ENCODE peak calls at places on chromosomes 13 and 19, in seven cellular contexts. One of them, this sample, is unnamed.

GRCh38 chr13:21121616-21122015 is 54.7 kb downstream of the SKA3 start:
- DNase-seq in ovary: no peak
- DNase-seq in left lung: no peak
- DNase-seq in thoracic aorta: no peak
- DNase-seq in psoas muscle: no peak
- DNase-seq in colonic mucosa: no peak
- DNase-seq in fibroblast of pulmonary artery: no peak
- DNase-seq in this sample: no peak

GRCh38 chr19:33278403-33279269 is 23.7 kb downstream of the CEBPA start:
- DNase-seq in ovary: no peak
- DNase-seq in left lung: no peak
- DNase-seq in thoracic aorta: no peak
- DNase-seq in psoas muscle: no peak
- DNase-seq in colonic mucosa: no peak
- DNase-seq in fibroblast of pulmonary artery: no peak
- DNase-seq in this sample: no peak

GRCh38 chr19:31290926-31291590 is 58.2 kb downstream of the TSHZ3 start:
- DNase-seq in ovary: no peak
- DNase-seq in left lung: peak; percentile 11
- DNase-seq in thoracic aorta: no peak
- DNase-seq in psoas muscle: no peak
- DNase-seq in colonic mucosa: no peak
- DNase-seq in fibroblast of pulmonary artery: no peak
- DNase-seq in this sample: no peak

GRCh38 chr19:19657397-19657783 is 6.1 kb downstream of the ATP13A1 start:
- DNase-seq in ovary: no peak
- DNase-seq in left lung: no peak
- DNase-seq in thoracic aorta: no peak
- DNase-seq in psoas muscle: no peak
- DNase-seq in colonic mucosa: no peak
- DNase-seq in fibroblast of pulmonary artery: no peak
- DNase-seq in this sample: peak; percentile 49

GRCh38 chr19:2345794-2346663 is 14.0 kb upstream of the TMPRSS9 start:
- DNase-seq in ovary: peak; percentile 68
- DNase-seq in left lung: no peak
- DNase-seq in thoracic aorta: no peak
- DNase-seq in psoas muscle: no peak
- DNase-seq in colonic mucosa: peak; percentile 86
- DNase-seq in fibroblast of pulmonary artery: peak; percentile 48
- DNase-seq in this sample: peak; percentile 18

GRCh38 chr13:73341748-73342147 is 282.9 kb downstream of the KLF5 start:
- DNase-seq in ovary: no peak
- DNase-seq in left lung: no peak
- DNase-seq in thoracic aorta: no peak
- DNase-seq in psoas muscle: no peak
- DNase-seq in colonic mucosa: no peak
- DNase-seq in fibroblast of pulmonary artery: peak; percentile 29
- DNase-seq in this sample: peak; percentile 68

GRCh38 chr19:17385878-17386611 is 8.0 kb downstream of the CCDC194 start:
- DNase-seq in ovary: peak; percentile 61
- DNase-seq in left lung: peak; percentile 58
- DNase-seq in thoracic aorta: no peak
- DNase-seq in psoas muscle: peak; percentile 66
- DNase-seq in colonic mucosa: peak; percentile 63
- DNase-seq in fibroblast of pulmonary artery: peak; percentile 69
- DNase-seq in this sample: peak; percentile 39

GRCh38 chr19:42282036-42282762 is 13.1 kb downstream of the CIC start:
- DNase-seq in ovary: peak; percentile 71
- DNase-seq in left lung: no peak
- DNase-seq in thoracic aorta: no peak
- DNase-seq in psoas muscle: no peak
- DNase-seq in colonic mucosa: no peak
- DNase-seq in fibroblast of pulmonary artery: no peak
- DNase-seq in this sample: peak; percentile 50

GRCh38 chr19:50427997-50428425 is 4.7 kb upstream of the MYBPC2 start:
- DNase-seq in ovary: peak; percentile 77
- DNase-seq in left lung: peak; percentile 96
- DNase-seq in thoracic aorta: no peak
- DNase-seq in psoas muscle: peak; percentile 86
- DNase-seq in colonic mucosa: peak; percentile 78
- DNase-seq in fibroblast of pulmonary artery: peak; percentile 84
- DNase-seq in this sample: peak; percentile 70

GRCh38 chr19:10686661-10687517 is 14.3 kb upstream of the QTRT1 start:
- DNase-seq in ovary: no peak
- DNase-seq in left lung: no peak
- DNase-seq in thoracic aorta: no peak
- DNase-seq in psoas muscle: no peak
- DNase-seq in colonic mucosa: no peak
- DNase-seq in fibroblast of pulmonary artery: peak; percentile 23
- DNase-seq in this sample: peak; percentile 83

GRCh38 chr19:54125713-54126112 is 10.2 kb downstream of the PRPF31 start:
- DNase-seq in ovary: no peak
- DNase-seq in left lung: no peak
- DNase-seq in thoracic aorta: no peak
- DNase-seq in psoas muscle: no peak
- DNase-seq in colonic mucosa: no peak
- DNase-seq in fibroblast of pulmonary artery: no peak
- DNase-seq in this sample: no peak

GRCh38 chr13:97749174-97749573 is 204.3 kb upstream of the IPO5 start:
- DNase-seq in ovary: no peak
- DNase-seq in left lung: no peak
- DNase-seq in thoracic aorta: no peak
- DNase-seq in psoas muscle: no peak
- DNase-seq in colonic mucosa: no peak
- DNase-seq in fibroblast of pulmonary artery: peak; percentile 39
- DNase-seq in this sample: peak; percentile 54

GRCh38 chr13:63048648-63049047 is 1633.0 kb upstream of the PCDH20 start:
- DNase-seq in ovary: no peak
- DNase-seq in left lung: no peak
- DNase-seq in thoracic aorta: no peak
- DNase-seq in psoas muscle: no peak
- DNase-seq in colonic mucosa: no peak
- DNase-seq in fibroblast of pulmonary artery: no peak
- DNase-seq in this sample: no peak
- TF ChIP-seq CTCF in ovary: no peak
- TF ChIP-seq CTCF in left lung: no peak
- TF ChIP-seq CTCF in thoracic aorta: no peak
- TF ChIP-seq CTCF in psoas muscle: no peak
- TF ChIP-seq CTCF in colonic mucosa: no peak
- TF ChIP-seq CTCF in fibroblast of pulmonary artery: peak; percentile 4
- TF ChIP-seq CTCF in this sample: peak; percentile 16

DNA sequence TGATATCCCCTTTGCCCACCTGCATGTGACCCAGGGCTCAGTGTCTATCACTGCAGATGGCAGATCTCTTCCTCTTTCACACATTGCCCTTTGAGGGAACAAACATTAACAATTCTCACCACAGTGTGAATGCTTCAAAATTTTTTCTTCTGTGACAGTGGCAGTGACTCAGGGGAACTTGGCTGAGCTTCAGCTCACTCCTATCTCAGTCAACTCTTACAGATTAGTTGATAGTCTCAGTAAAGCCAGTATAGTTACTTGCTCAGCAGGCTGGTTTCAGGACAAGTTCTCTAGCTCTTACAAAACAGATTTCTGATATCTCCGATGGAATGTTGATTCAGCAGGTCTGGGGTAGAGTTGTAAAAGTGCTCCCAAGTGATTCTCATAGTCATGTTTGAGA is 166.9 kb downstream of the DLEU7 start:
- DNase-seq in ovary: no peak
- DNase-seq in left lung: no peak
- DNase-seq in thoracic aorta: no peak
- DNase-seq in psoas muscle: no peak
- DNase-seq in colonic mucosa: no peak
- DNase-seq in fibroblast of pulmonary artery: peak; percentile 52
- DNase-seq in this sample: peak; percentile 64
- H3K4me3 ChIP-seq in ovary: no peak overlapping the region
- H3K4me3 ChIP-seq in left lung: no peak overlapping the region
- H3K4me3 ChIP-seq in thoracic aorta: no peak overlapping the region
- H3K4me3 ChIP-seq in psoas muscle: no peak overlapping the region
- H3K4me3 ChIP-seq in colonic mucosa: no peak overlapping the region
- H3K4me3 ChIP-seq in fibroblast of pulmonary artery: no peak overlapping the region
- H3K4me3 ChIP-seq in this sample: no peak overlapping the region

DNA sequence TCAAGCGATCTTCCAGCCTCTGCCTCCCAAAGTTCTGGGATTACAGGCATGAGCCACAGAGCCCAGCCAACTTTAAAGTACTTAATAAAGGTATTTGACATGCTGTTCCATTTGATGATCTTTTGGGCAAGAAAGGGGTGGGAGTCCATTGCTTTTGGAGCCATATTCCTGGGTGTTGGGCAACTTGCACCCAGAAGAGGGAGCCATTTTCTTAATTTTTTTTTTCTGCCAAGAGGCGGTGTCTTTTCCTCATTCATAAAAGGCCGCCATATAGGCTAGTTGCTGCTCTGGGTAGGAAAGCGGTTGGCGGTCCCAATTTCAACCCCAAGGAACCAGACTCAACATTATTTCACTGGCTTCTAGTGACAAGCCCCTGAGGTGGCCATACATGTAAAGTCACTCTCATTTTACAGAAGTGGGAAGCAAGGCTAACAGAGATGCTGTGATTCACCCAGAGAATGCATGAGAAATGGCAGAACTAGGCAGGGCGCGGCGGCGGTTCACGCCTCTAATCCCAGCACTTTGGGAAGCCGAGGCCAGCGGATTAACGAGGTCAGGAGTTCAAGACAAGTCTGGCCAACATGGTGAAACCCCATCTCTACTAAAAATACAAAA is 139.6 kb downstream of the CACNA1A start:
- DNase-seq in ovary: no peak
- DNase-seq in left lung: no peak
- DNase-seq in thoracic aorta: no peak
- DNase-seq in psoas muscle: no peak
- DNase-seq in colonic mucosa: no peak
- DNase-seq in fibroblast of pulmonary artery: peak; percentile 54
- DNase-seq in this sample: peak; percentile 52
- TF ChIP-seq CTCF in ovary: no peak
- TF ChIP-seq CTCF in left lung: no peak
- TF ChIP-seq CTCF in thoracic aorta: no peak
- TF ChIP-seq CTCF in psoas muscle: no peak
- TF ChIP-seq CTCF in colonic mucosa: no peak
- TF ChIP-seq CTCF in fibroblast of pulmonary artery: peak; percentile 60
- TF ChIP-seq CTCF in this sample: peak; percentile 69

GRCh38 chr19:6099633-6100032 is 10.7 kb downstream of the RFX2 start:
- DNase-seq in ovary: no peak
- DNase-seq in left lung: no peak
- DNase-seq in thoracic aorta: no peak
- DNase-seq in psoas muscle: no peak
- DNase-seq in colonic mucosa: no peak
- DNase-seq in fibroblast of pulmonary artery: no peak
- DNase-seq in this sample: no peak
- H3K4me3 ChIP-seq in ovary: no peak overlapping the region
- H3K4me3 ChIP-seq in left lung: no peak overlapping the region
- H3K4me3 ChIP-seq in thoracic aorta: no peak overlapping the region
- H3K4me3 ChIP-seq in psoas muscle: no peak overlapping the region
- H3K4me3 ChIP-seq in colonic mucosa: no peak overlapping the region
- H3K4me3 ChIP-seq in fibroblast of pulmonary artery: no peak overlapping the region
- H3K4me3 ChIP-seq in this sample: no peak overlapping the region

DNA sequence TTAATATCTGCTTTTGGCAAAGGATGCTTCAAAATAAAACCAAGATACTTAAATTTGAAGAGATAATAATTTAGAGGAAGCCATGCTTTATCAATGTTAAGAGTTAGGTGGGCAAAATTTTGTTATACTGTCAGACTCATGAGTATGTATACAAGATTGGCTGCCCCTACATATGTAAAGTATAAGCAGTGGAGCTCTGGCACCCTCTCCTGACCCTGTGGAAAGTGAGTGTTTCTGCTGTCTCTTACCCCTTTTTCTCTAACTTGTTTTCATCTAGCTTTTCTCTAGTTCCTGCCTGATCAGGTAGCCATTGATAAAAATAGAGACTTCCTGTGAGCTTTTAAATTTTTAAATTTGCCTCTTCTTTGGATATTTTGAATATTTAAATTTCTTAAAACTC is 710.9 kb upstream of the SPRY2 start:
- DNase-seq in ovary: no peak
- DNase-seq in left lung: no peak
- DNase-seq in thoracic aorta: no peak
- DNase-seq in psoas muscle: no peak
- DNase-seq in colonic mucosa: no peak
- DNase-seq in fibroblast of pulmonary artery: peak; percentile 38
- DNase-seq in this sample: peak; percentile 6
- TF ChIP-seq CTCF in ovary: no peak
- TF ChIP-seq CTCF in left lung: no peak
- TF ChIP-seq CTCF in thoracic aorta: no peak
- TF ChIP-seq CTCF in psoas muscle: no peak
- TF ChIP-seq CTCF in colonic mucosa: no peak
- TF ChIP-seq CTCF in fibroblast of pulmonary artery: peak; percentile 46
- TF ChIP-seq CTCF in this sample: peak; percentile 23

GRCh38 chr13:46050771-46051170 is 1.8 kb downstream of the ZC3H13 start:
- DNase-seq in ovary: no peak
- DNase-seq in left lung: no peak
- DNase-seq in thoracic aorta: no peak
- DNase-seq in psoas muscle: no peak
- DNase-seq in colonic mucosa: no peak
- DNase-seq in fibroblast of pulmonary artery: no peak
- DNase-seq in this sample: no peak
- H3K4me3 ChIP-seq in ovary: no peak overlapping the region
- H3K4me3 ChIP-seq in left lung: no peak overlapping the region
- H3K4me3 ChIP-seq in thoracic aorta: no peak overlapping the region
- H3K4me3 ChIP-seq in psoas muscle: peak overlapping the region; percentile 86
- H3K4me3 ChIP-seq in colonic mucosa: no peak overlapping the region
- H3K4me3 ChIP-seq in fibroblast of pulmonary artery: peak overlapping the region; percentile 94
- H3K4me3 ChIP-seq in this sample: peak overlapping the region; percentile 95

GRCh38 chr19:6199240-6199983 is 63.9 kb downstream of the ACSBG2 start:
- DNase-seq in ovary: peak; percentile 99
- DNase-seq in left lung: peak; percentile 98
- DNase-seq in thoracic aorta: peak; percentile 96
- DNase-seq in psoas muscle: peak; percentile 99
- DNase-seq in colonic mucosa: peak; percentile 98
- DNase-seq in fibroblast of pulmonary artery: peak; percentile 99
- DNase-seq in this sample: peak; percentile 98
- TF ChIP-seq CTCF in ovary: peak; percentile 14
- TF ChIP-seq CTCF in left lung: peak; percentile 63
- TF ChIP-seq CTCF in thoracic aorta: peak; percentile 53
- TF ChIP-seq CTCF in psoas muscle: peak; percentile 47
- TF ChIP-seq CTCF in colonic mucosa: no peak
- TF ChIP-seq CTCF in fibroblast of pulmonary artery: peak; percentile 21
- TF ChIP-seq CTCF in this sample: peak; percentile 27

DNA sequence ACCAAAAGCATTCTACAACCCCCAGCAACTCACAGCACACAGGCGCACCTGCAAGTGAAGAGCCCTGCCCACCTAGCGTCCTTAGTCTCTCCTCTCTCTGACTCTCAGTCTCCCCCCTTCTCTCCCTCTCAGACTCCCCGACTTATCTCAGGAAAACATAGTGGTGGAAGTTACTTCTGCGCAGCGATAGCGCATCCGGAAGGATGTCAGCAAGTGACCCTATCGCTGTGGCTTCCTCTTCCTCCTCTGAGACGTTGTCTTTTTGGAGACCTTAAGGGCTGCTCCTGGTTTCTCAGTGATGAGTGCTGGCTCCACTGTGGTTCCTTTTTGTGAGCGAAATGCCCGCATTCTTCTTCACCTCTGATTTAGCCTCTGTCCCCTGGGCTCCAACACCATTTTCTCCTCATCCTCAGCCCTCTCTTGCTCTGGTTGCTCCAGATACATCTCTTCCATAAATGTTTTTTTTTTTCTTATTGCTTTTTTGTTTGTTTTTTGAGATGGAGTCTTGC is 1.4 kb upstream of the YIF1B start:
- DNase-seq in ovary: no peak
- DNase-seq in left lung: no peak
- DNase-seq in thoracic aorta: no peak
- DNase-seq in psoas muscle: no peak
- DNase-seq in colonic mucosa: no peak
- DNase-seq in fibroblast of pulmonary artery: no peak
- DNase-seq in this sample: no peak
- H3K4me3 ChIP-seq in ovary: no peak overlapping the region
- H3K4me3 ChIP-seq in left lung: no peak overlapping the region
- H3K4me3 ChIP-seq in thoracic aorta: peak overlapping the region; percentile 82
- H3K4me3 ChIP-seq in psoas muscle: peak overlapping the region; percentile 81
- H3K4me3 ChIP-seq in colonic mucosa: peak overlapping the region; percentile 56
- H3K4me3 ChIP-seq in fibroblast of pulmonary artery: no peak overlapping the region
- H3K4me3 ChIP-seq in this sample: no peak overlapping the region

This sample was measured in fibroblast of mammary gland.